ENCODE peak calls at places on chromosome 6, in six cellular contexts. One of them, this sample, is unnamed.

GRCh38 chr6:2890981-2891767 is 11.9 kb downstream of the SERPINB9 start:
- DNase-seq in H9: no peak
- DNase-seq in IMR-90: no peak
- DNase-seq in mesendoderm: no peak
- DNase-seq in mesenchymal stem cell: no peak
- DNase-seq in H1: no peak
- DNase-seq in this sample: no peak

GRCh38 chr6:16481680-16482079 is 243.3 kb downstream of the GMPR start:
- DNase-seq in H9: no peak
- DNase-seq in IMR-90: no peak
- DNase-seq in mesendoderm: no peak
- DNase-seq in mesenchymal stem cell: no peak
- DNase-seq in H1: no peak
- DNase-seq in this sample: no peak

GRCh38 chr6:168107191-168107940 is 28.4 kb upstream of the FRMD1 start:
- DNase-seq in H9: no peak
- DNase-seq in IMR-90: no peak
- DNase-seq in mesendoderm: no peak
- DNase-seq in mesenchymal stem cell: no peak
- DNase-seq in H1: no peak
- DNase-seq in this sample: no peak

GRCh38 chr6:22737331-22737730 is 168.0 kb downstream of the HDGFL1 start:
- DNase-seq in H9: peak
- DNase-seq in IMR-90: peak
- DNase-seq in mesendoderm: peak
- DNase-seq in mesenchymal stem cell: peak
- DNase-seq in H1: peak
- DNase-seq in this sample: peak

GRCh38 chr6:127484207-127484858 is 25.1 kb upstream of the KIAA0408 start:
- DNase-seq in H9: no peak
- DNase-seq in IMR-90: peak
- DNase-seq in mesendoderm: no peak
- DNase-seq in mesenchymal stem cell: peak
- DNase-seq in H1: no peak
- DNase-seq in this sample: no peak

GRCh38 chr6:99092009-99092408 is 144.3 kb upstream of the FBXL4 start:
- DNase-seq in H9: no peak
- DNase-seq in IMR-90: no peak
- DNase-seq in mesendoderm: no peak
- DNase-seq in mesenchymal stem cell: no peak
- DNase-seq in H1: no peak
- DNase-seq in this sample: no peak

GRCh38 chr6:43943781-43944250 is 173.8 kb downstream of the VEGFA start:
- DNase-seq in H9: peak
- DNase-seq in IMR-90: no peak
- DNase-seq in mesendoderm: no peak
- DNase-seq in mesenchymal stem cell: no peak
- DNase-seq in H1: no peak
- DNase-seq in this sample: no peak

GRCh38 chr6:168071620-168072019 is 7.4 kb downstream of the FRMD1 start:
- DNase-seq in H9: peak
- DNase-seq in IMR-90: no peak
- DNase-seq in mesendoderm: peak
- DNase-seq in mesenchymal stem cell: no peak
- DNase-seq in H1: peak
- DNase-seq in this sample: no peak

GRCh38 chr6:132478697-132479096 is 34.2 kb downstream of the STX7 start:
- DNase-seq in H9: no peak
- DNase-seq in IMR-90: no peak
- DNase-seq in mesendoderm: no peak
- DNase-seq in mesenchymal stem cell: no peak
- DNase-seq in H1: no peak
- DNase-seq in this sample: no peak

GRCh38 chr6:10409766-10410209 is 5.1 kb downstream of the TFAP2A start:
- DNase-seq in H9: no peak
- DNase-seq in IMR-90: no peak
- DNase-seq in mesendoderm: peak
- DNase-seq in mesenchymal stem cell: no peak
- DNase-seq in H1: no peak
- DNase-seq in this sample: no peak

GRCh38 chr6:87277123-87277522 is 45.3 kb upstream of the SMIM8 start:
- DNase-seq in H9: no peak
- DNase-seq in IMR-90: peak
- DNase-seq in mesendoderm: no peak
- DNase-seq in mesenchymal stem cell: peak
- DNase-seq in H1: no peak
- DNase-seq in this sample: no peak

GRCh38 chr6:2103644-2104523 is 141.5 kb downstream of the GMDS start:
- DNase-seq in H9: no peak
- DNase-seq in IMR-90: peak
- DNase-seq in mesendoderm: peak
- DNase-seq in mesenchymal stem cell: peak
- DNase-seq in H1: no peak
- DNase-seq in this sample: no peak

GRCh38 chr6:79408598-79408997 is 128.6 kb downstream of the LCA5 start:
- DNase-seq in H9: no peak
- DNase-seq in IMR-90: no peak
- DNase-seq in mesendoderm: no peak
- DNase-seq in mesenchymal stem cell: no peak
- DNase-seq in H1: no peak
- DNase-seq in this sample: no peak

GRCh38 chr6:19554356-19555225 is 282.6 kb upstream of the ID4 start:
- DNase-seq in H9: no peak
- DNase-seq in IMR-90: no peak
- DNase-seq in mesendoderm: no peak
- DNase-seq in mesenchymal stem cell: no peak
- DNase-seq in H1: no peak
- DNase-seq in this sample: no peak

GRCh38 chr6:170224694-170225660 is 65.9 kb downstream of the DLL1 start:
- DNase-seq in H9: no peak
- DNase-seq in IMR-90: peak
- DNase-seq in mesendoderm: peak
- DNase-seq in mesenchymal stem cell: peak
- DNase-seq in H1: peak
- DNase-seq in this sample: no peak

GRCh38 chr6:135922746-135923145 is 71.2 kb downstream of the PDE7B start:
- DNase-seq in H9: no peak
- DNase-seq in IMR-90: peak
- DNase-seq in mesendoderm: no peak
- DNase-seq in mesenchymal stem cell: no peak
- DNase-seq in H1: no peak
- DNase-seq in this sample: no peak

GRCh38 chr6:5730586-5731263 is 276.0 kb downstream of the NRN1 start:
- DNase-seq in H9: no peak
- DNase-seq in IMR-90: peak
- DNase-seq in mesendoderm: no peak
- DNase-seq in mesenchymal stem cell: peak
- DNase-seq in H1: no peak
- DNase-seq in this sample: no peak

GRCh38 chr6:130167655-130168054 is 55.1 kb downstream of the SAMD3 start:
- DNase-seq in H9: no peak
- DNase-seq in IMR-90: peak
- DNase-seq in mesendoderm: no peak
- DNase-seq in mesenchymal stem cell: peak
- DNase-seq in H1: no peak
- DNase-seq in this sample: no peak

GRCh38 chr6:17584241-17584803 is 15.8 kb upstream of the FAM8A1 start:
- DNase-seq in H9: no peak
- DNase-seq in IMR-90: peak
- DNase-seq in mesendoderm: peak
- DNase-seq in mesenchymal stem cell: peak
- DNase-seq in H1: no peak
- DNase-seq in this sample: peak

GRCh38 chr6:53979468-53980067 is 131.7 kb upstream of the MLIP start:
- DNase-seq in H9: no peak
- DNase-seq in IMR-90: peak
- DNase-seq in mesendoderm: peak
- DNase-seq in mesenchymal stem cell: peak
- DNase-seq in H1: no peak
- DNase-seq in this sample: peak

GRCh38 chr6:30826961-30827342 is 57.4 kb upstream of the DDR1 start:
- DNase-seq in H9: no peak
- DNase-seq in IMR-90: no peak
- DNase-seq in mesendoderm: no peak
- DNase-seq in mesenchymal stem cell: no peak
- DNase-seq in H1: no peak
- DNase-seq in this sample: no peak

GRCh38 chr6:72617721-72618120 is 4.1 kb upstream of the KCNQ5 start:
- DNase-seq in H9: no peak
- DNase-seq in IMR-90: no peak
- DNase-seq in mesendoderm: no peak
- DNase-seq in mesenchymal stem cell: peak
- DNase-seq in H1: no peak
- DNase-seq in this sample: no peak

GRCh38 chr6:128567029-128567428 is 46.6 kb upstream of the PTPRK start:
- DNase-seq in H9: no peak
- DNase-seq in IMR-90: no peak
- DNase-seq in mesendoderm: no peak
- DNase-seq in mesenchymal stem cell: no peak
- DNase-seq in H1: no peak
- DNase-seq in this sample: no peak

GRCh38 chr6:16964553-16965499 is 137.0 kb upstream of the STMND1 start:
- DNase-seq in H9: peak
- DNase-seq in IMR-90: peak
- DNase-seq in mesendoderm: peak
- DNase-seq in mesenchymal stem cell: peak
- DNase-seq in H1: peak
- DNase-seq in this sample: peak

GRCh38 chr6:169529931-169530761 is 171.7 kb downstream of the WDR27 start:
- DNase-seq in H9: no peak
- DNase-seq in IMR-90: peak
- DNase-seq in mesendoderm: no peak
- DNase-seq in mesenchymal stem cell: no peak
- DNase-seq in H1: no peak
- DNase-seq in this sample: no peak

GRCh38 chr6:109299695-109300564 is 82.3 kb downstream of the CD164 start:
- DNase-seq in H9: no peak
- DNase-seq in IMR-90: no peak
- DNase-seq in mesendoderm: no peak
- DNase-seq in mesenchymal stem cell: no peak
- DNase-seq in H1: no peak
- DNase-seq in this sample: no peak

GRCh38 chr6:108942556-108943492 is 94.6 kb downstream of the ARMC2 start:
- DNase-seq in H9: no peak
- DNase-seq in IMR-90: no peak
- DNase-seq in mesendoderm: peak
- DNase-seq in mesenchymal stem cell: no peak
- DNase-seq in H1: no peak
- DNase-seq in this sample: no peak

GRCh38 chr6:65199121-65199520 is 507.9 kb downstream of the EYS start:
- DNase-seq in H9: no peak
- DNase-seq in IMR-90: no peak
- DNase-seq in mesendoderm: no peak
- DNase-seq in mesenchymal stem cell: no peak
- DNase-seq in H1: no peak
- DNase-seq in this sample: no peak

GRCh38 chr6:5403076-5403475 is 141.8 kb downstream of the FARS2 start:
- DNase-seq in H9: no peak
- DNase-seq in IMR-90: no peak
- DNase-seq in mesendoderm: no peak
- DNase-seq in mesenchymal stem cell: no peak
- DNase-seq in H1: no peak
- DNase-seq in this sample: no peak

GRCh38 chr6:42929928-42930360 is 664 bp downstream of the CNPY3 start:
- DNase-seq in H9: no peak
- DNase-seq in IMR-90: peak
- DNase-seq in mesendoderm: no peak
- DNase-seq in mesenchymal stem cell: peak
- DNase-seq in H1: no peak
- DNase-seq in this sample: no peak
- H2BK5ac ChIP-seq in H9: no peak
- H2BK5ac ChIP-seq in IMR-90: peak
- H2BK5ac ChIP-seq in mesendoderm: peak
- H2BK5ac ChIP-seq in mesenchymal stem cell: peak
- H2BK5ac ChIP-seq in H1: peak
- H2BK5ac ChIP-seq in this sample: peak

DNA sequence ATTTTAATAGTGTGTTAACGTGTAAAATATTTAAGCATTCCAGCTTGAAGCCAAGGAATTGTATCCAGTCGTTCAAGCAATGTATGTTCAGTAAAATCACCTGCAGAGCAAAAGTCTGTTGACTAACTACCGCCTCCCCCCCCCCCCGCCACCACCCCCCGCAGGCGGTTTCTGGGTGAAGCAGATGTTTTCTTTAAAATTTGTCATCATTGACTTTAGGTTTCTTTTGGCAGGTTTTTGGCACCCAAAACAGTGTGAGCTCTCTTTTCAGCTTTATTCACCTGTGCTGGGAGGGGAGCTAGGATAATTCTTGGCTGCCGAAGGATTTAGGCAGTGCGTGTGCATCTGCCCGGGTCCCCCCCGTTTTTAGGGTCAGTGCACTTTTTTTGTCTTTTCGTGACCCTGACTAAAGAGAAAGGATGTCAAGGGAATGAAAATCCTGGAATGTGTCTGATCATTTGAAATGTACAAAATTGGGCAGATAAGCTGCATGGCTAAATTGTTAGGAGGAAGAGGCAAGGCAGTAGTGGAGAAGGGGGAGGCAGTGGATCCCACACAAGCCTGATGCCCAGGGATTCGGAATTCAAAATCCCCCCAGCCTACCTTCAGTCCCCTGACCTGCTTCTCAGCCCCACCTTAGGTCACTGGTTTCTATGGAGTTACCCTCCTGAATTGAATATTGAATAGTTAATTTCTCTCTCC is 1.1 kb downstream of the EDN1 start:
- DNase-seq in H9: no peak
- DNase-seq in IMR-90: no peak
- DNase-seq in mesendoderm: no peak
- DNase-seq in mesenchymal stem cell: no peak
- DNase-seq in H1: no peak
- DNase-seq in this sample: peak
- H2BK5ac ChIP-seq in H9: no peak
- H2BK5ac ChIP-seq in IMR-90: no peak
- H2BK5ac ChIP-seq in mesendoderm: no peak
- H2BK5ac ChIP-seq in mesenchymal stem cell: peak
- H2BK5ac ChIP-seq in H1: no peak
- H2BK5ac ChIP-seq in this sample: no peak

GRCh38 chr6:13776602-13777001 is 37.8 kb downstream of the MCUR1 start:
- DNase-seq in H9: no peak
- DNase-seq in IMR-90: no peak
- DNase-seq in mesendoderm: no peak
- DNase-seq in mesenchymal stem cell: no peak
- DNase-seq in H1: no peak
- DNase-seq in this sample: no peak
- H2BK5ac ChIP-seq in H9: no peak
- H2BK5ac ChIP-seq in IMR-90: no peak
- H2BK5ac ChIP-seq in mesendoderm: no peak
- H2BK5ac ChIP-seq in mesenchymal stem cell: no peak
- H2BK5ac ChIP-seq in H1: no peak
- H2BK5ac ChIP-seq in this sample: no peak

DNA sequence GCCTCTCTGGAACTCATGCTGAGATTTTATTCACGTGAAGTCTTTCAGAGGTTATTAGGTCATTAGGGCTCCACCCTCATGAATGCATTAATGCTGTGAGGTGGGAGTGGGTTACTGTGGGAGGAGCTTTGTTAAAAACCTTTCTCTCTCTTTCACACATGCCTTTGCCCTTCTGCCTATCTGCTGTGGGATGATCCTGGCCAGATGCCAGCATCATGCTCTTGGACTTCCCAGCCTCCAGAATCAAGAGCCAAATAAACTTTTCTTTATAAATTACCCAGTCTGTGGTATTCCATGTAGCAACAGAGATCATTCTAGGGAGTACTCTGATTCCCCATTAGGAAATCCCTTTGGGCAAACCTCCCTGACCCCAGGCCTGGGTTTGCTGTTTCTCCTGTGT is 129.9 kb upstream of the AGPAT4 start:
- DNase-seq in H9: no peak
- DNase-seq in IMR-90: no peak
- DNase-seq in mesendoderm: no peak
- DNase-seq in mesenchymal stem cell: no peak
- DNase-seq in H1: no peak
- DNase-seq in this sample: no peak
- H2BK5ac ChIP-seq in H9: no peak
- H2BK5ac ChIP-seq in IMR-90: no peak
- H2BK5ac ChIP-seq in mesendoderm: no peak
- H2BK5ac ChIP-seq in mesenchymal stem cell: no peak
- H2BK5ac ChIP-seq in H1: no peak
- H2BK5ac ChIP-seq in this sample: no peak

This sample was measured in neuronal stem cell.